ENCODE peak calls at places on chromosomes 7 and 10, in eight cellular contexts. R, Q, W, X, T, G, Y and K are unnamed samples.

GRCh38 chr10:12350167-12350872 is 973 bp downstream of the CAMK1D start:
- DNase-seq in R (peak), Q (peak), W (peak), X (peak), T (peak), G (peak), Y (peak), K (peak)

GRCh38 chr10:100374137-100374655 is 27.2 kb downstream of the SCD start:
- DNase-seq in R (no peak), Q (no peak), W (no peak), X (no peak), T (no peak), G (no peak), Y (no peak), K (no peak)

GRCh38 chr10:21092683-21093524 is 195.8 kb upstream of the NEBL start:
- DNase-seq in R (no peak), Q (no peak), W (no peak), X (no peak), T (no peak), G (no peak), Y (no peak), K (no peak)

GRCh38 chr10:43204394-43204942 is 62.4 kb downstream of the RASGEF1A start:
- DNase-seq in R (no peak), Q (peak), W (no peak), X (no peak), T (no peak), G (no peak), Y (no peak), K (no peak)

GRCh38 chr7:87231243-87231642 is 11.7 kb upstream of the TMEM243 start:
- DNase-seq in R (peak), Q (no peak), W (no peak), X (no peak), T (no peak), G (peak), Y (no peak), K (no peak)

GRCh38 chr10:123568751-123569150 is 97.4 kb upstream of the GPR26 start:
- DNase-seq in R (no peak), Q (no peak), W (no peak), X (no peak), T (no peak), G (no peak), Y (no peak), K (no peak)

GRCh38 chr10:44984671-44985101 is 6.1 kb upstream of the DEPP1 start:
- DNase-seq in R (no peak), Q (no peak), W (no peak), X (no peak), T (no peak), G (no peak), Y (no peak), K (no peak)

GRCh38 chr10:67666416-67667043 is 29.5 kb downstream of the CTNNA3 start:
- DNase-seq in R (no peak), Q (no peak), W (peak), X (no peak), T (no peak), G (peak), Y (peak), K (peak)

GRCh38 chr10:109894516-109894915 is 28.8 kb downstream of the XPNPEP1 start:
- DNase-seq in R (peak), Q (peak), W (peak), X (peak), T (no peak), G (peak), Y (peak), K (peak)

GRCh38 chr10:18164093-18164492 is 23.9 kb downstream of the CACNB2 start:
- DNase-seq in R (no peak), Q (no peak), W (peak), X (no peak), T (no peak), G (no peak), Y (peak), K (no peak)

GRCh38 chr10:44926771-44927751 is 15.9 kb downstream of the TMEM72 start:
- DNase-seq in R (no peak), Q (no peak), W (no peak), X (no peak), T (no peak), G (no peak), Y (peak), K (no peak)

GRCh38 chr7:123122951-123123350 is 76.8 kb downstream of the SLC13A1 start:
- DNase-seq in R (no peak), Q (no peak), W (no peak), X (no peak), T (no peak), G (no peak), Y (no peak), K (no peak)

GRCh38 chr7:108067844-108068243 is 62.3 kb downstream of the LAMB4 start:
- DNase-seq in R (no peak), Q (no peak), W (no peak), X (no peak), T (no peak), G (no peak), Y (no peak), K (no peak)

GRCh38 chr10:75235375-75236177 is at the start of gene COMTD1:
- DNase-seq in R (peak), Q (peak), W (peak), X (peak), T (peak), G (peak), Y (peak), K (peak)

GRCh38 chr7:2522780-2523433 is 3.3 kb downstream of the LFNG start:
- DNase-seq in R (no peak), Q (no peak), W (peak), X (no peak), T (no peak), G (no peak), Y (peak), K (peak)

GRCh38 chr10:113631680-113632079 is 32.2 kb downstream of the NRAP start:
- DNase-seq in R (no peak), Q (no peak), W (no peak), X (no peak), T (no peak), G (no peak), Y (no peak), K (no peak)

GRCh38 chr10:14322531-14322930 is 8.2 kb downstream of the FRMD4A start:
- DNase-seq in R (no peak), Q (no peak), W (no peak), X (no peak), T (no peak), G (no peak), Y (no peak), K (no peak)

GRCh38 chr7:148173296-148173695 is 417.3 kb upstream of the C7orf33 start:
- DNase-seq in R (no peak), Q (no peak), W (no peak), X (no peak), T (no peak), G (no peak), Y (no peak), K (no peak)

GRCh38 chr10:133328358-133329343 is 8.0 kb downstream of the CALY start:
- DNase-seq in R (no peak), Q (peak), W (no peak), X (no peak), T (no peak), G (no peak), Y (no peak), K (no peak)

GRCh38 chr10:17214991-17215781 is 12.9 kb upstream of the VIM start:
- DNase-seq in R (no peak), Q (no peak), W (peak), X (no peak), T (no peak), G (no peak), Y (peak), K (peak)

GRCh38 chr10:112607506-112607905 is 160.5 kb downstream of the VTI1A start:
- DNase-seq in R (no peak), Q (no peak), W (no peak), X (no peak), T (no peak), G (no peak), Y (no peak), K (no peak)

GRCh38 chr10:63711866-63712716 is 190.9 kb downstream of the REEP3 start:
- DNase-seq in R (peak), Q (peak), W (peak), X (peak), T (no peak), G (peak), Y (peak), K (peak)

GRCh38 chr7:26293569-26294308 is 2.1 kb downstream of the SNX10 start:
- DNase-seq in R (no peak), Q (no peak), W (no peak), X (no peak), T (peak), G (no peak), Y (no peak), K (no peak)

GRCh38 chr10:86440874-86441838 is 74.6 kb upstream of the GRID1 start:
- DNase-seq in R (no peak), Q (no peak), W (peak), X (peak), T (no peak), G (no peak), Y (peak), K (peak)

GRCh38 chr7:94251-94801 is 98.0 kb upstream of the FAM20C start:
- DNase-seq in R (no peak), Q (no peak), W (no peak), X (no peak), T (no peak), G (no peak), Y (no peak), K (no peak)

GRCh38 chr7:23473848-23474097 is 3.5 kb upstream of the IGF2BP3 start:
- DNase-seq in R (no peak), Q (no peak), W (no peak), X (no peak), T (no peak), G (no peak), Y (no peak), K (no peak)

GRCh38 chr7:6489612-6490011 is 41.9 kb upstream of the DAGLB start:
- DNase-seq in R (no peak), Q (no peak), W (no peak), X (no peak), T (no peak), G (no peak), Y (no peak), K (no peak)